ENCODE peak calls at places on chromosome 5, in six cellular contexts. One of them, this sample, is unnamed.

GRCh38 chr5:67268233-67269011 is 71.8 kb upstream of the CD180 start:
- DNase-seq in AG04449: peak
- DNase-seq in GM20000: no peak
- DNase-seq in epithelial cell of esophagus: peak
- DNase-seq in suprapubic skin: peak
- DNase-seq in effector memory CD4-positive, alpha-beta T cell: no peak
- DNase-seq in this sample: peak

GRCh38 chr5:148457183-148457620 is 73.4 kb downstream of the FBXO38 start:
- DNase-seq in AG04449: no peak
- DNase-seq in GM20000: no peak
- DNase-seq in epithelial cell of esophagus: peak
- DNase-seq in suprapubic skin: no peak
- DNase-seq in effector memory CD4-positive, alpha-beta T cell: peak
- DNase-seq in this sample: no peak

GRCh38 chr5:153901449-153901848 is 137.3 kb downstream of the FAM114A2 start:
- DNase-seq in AG04449: no peak
- DNase-seq in GM20000: no peak
- DNase-seq in epithelial cell of esophagus: peak
- DNase-seq in suprapubic skin: no peak
- DNase-seq in effector memory CD4-positive, alpha-beta T cell: no peak
- DNase-seq in this sample: no peak

GRCh38 chr5:76084496-76085285 is 1.5 kb downstream of the SV2C start:
- DNase-seq in AG04449: no peak
- DNase-seq in GM20000: peak
- DNase-seq in epithelial cell of esophagus: no peak
- DNase-seq in suprapubic skin: no peak
- DNase-seq in effector memory CD4-positive, alpha-beta T cell: no peak
- DNase-seq in this sample: no peak

GRCh38 chr5:39072915-39073758 is 1.1 kb downstream of the RICTOR start:
- DNase-seq in AG04449: no peak
- DNase-seq in GM20000: peak
- DNase-seq in epithelial cell of esophagus: peak
- DNase-seq in suprapubic skin: no peak
- DNase-seq in effector memory CD4-positive, alpha-beta T cell: peak
- DNase-seq in this sample: peak

GRCh38 chr5:172669808-172670402 is 28.8 kb downstream of the NEURL1B start:
- DNase-seq in AG04449: no peak
- DNase-seq in GM20000: no peak
- DNase-seq in epithelial cell of esophagus: no peak
- DNase-seq in suprapubic skin: no peak
- DNase-seq in effector memory CD4-positive, alpha-beta T cell: no peak
- DNase-seq in this sample: no peak

GRCh38 chr5:67490543-67491321 is 294.1 kb upstream of the CD180 start:
- DNase-seq in AG04449: no peak
- DNase-seq in GM20000: no peak
- DNase-seq in epithelial cell of esophagus: no peak
- DNase-seq in suprapubic skin: no peak
- DNase-seq in effector memory CD4-positive, alpha-beta T cell: no peak
- DNase-seq in this sample: no peak

GRCh38 chr5:5363045-5363444 is 59.4 kb upstream of the ICE1 start:
- DNase-seq in AG04449: no peak
- DNase-seq in GM20000: no peak
- DNase-seq in epithelial cell of esophagus: no peak
- DNase-seq in suprapubic skin: no peak
- DNase-seq in effector memory CD4-positive, alpha-beta T cell: no peak
- DNase-seq in this sample: no peak

GRCh38 chr5:60958712-60959111 is 13.7 kb downstream of the NDUFAF2 start:
- DNase-seq in AG04449: no peak
- DNase-seq in GM20000: no peak
- DNase-seq in epithelial cell of esophagus: no peak
- DNase-seq in suprapubic skin: no peak
- DNase-seq in effector memory CD4-positive, alpha-beta T cell: no peak
- DNase-seq in this sample: no peak

GRCh38 chr5:107873877-107874276 is 203.1 kb upstream of the EFNA5 start:
- DNase-seq in AG04449: no peak
- DNase-seq in GM20000: no peak
- DNase-seq in epithelial cell of esophagus: no peak
- DNase-seq in suprapubic skin: no peak
- DNase-seq in effector memory CD4-positive, alpha-beta T cell: no peak
- DNase-seq in this sample: no peak

GRCh38 chr5:140151719-140152609 is 23.0 kb upstream of the CYSTM1 start:
- DNase-seq in AG04449: no peak
- DNase-seq in GM20000: no peak
- DNase-seq in epithelial cell of esophagus: no peak
- DNase-seq in suprapubic skin: no peak
- DNase-seq in effector memory CD4-positive, alpha-beta T cell: no peak
- DNase-seq in this sample: no peak

GRCh38 chr5:142327111-142327842 is 2.5 kb upstream of the SPRY4 start:
- DNase-seq in AG04449: peak
- DNase-seq in GM20000: no peak
- DNase-seq in epithelial cell of esophagus: peak
- DNase-seq in suprapubic skin: no peak
- DNase-seq in effector memory CD4-positive, alpha-beta T cell: no peak
- DNase-seq in this sample: peak

GRCh38 chr5:103122242-103122641 is 2.1 kb downstream of the PPIP5K2 start:
- DNase-seq in AG04449: no peak
- DNase-seq in GM20000: no peak
- DNase-seq in epithelial cell of esophagus: no peak
- DNase-seq in suprapubic skin: no peak
- DNase-seq in effector memory CD4-positive, alpha-beta T cell: no peak
- DNase-seq in this sample: no peak

GRCh38 chr5:54820346-54820745 is 165.0 kb downstream of the ESM1 start:
- DNase-seq in AG04449: no peak
- DNase-seq in GM20000: no peak
- DNase-seq in epithelial cell of esophagus: no peak
- DNase-seq in suprapubic skin: no peak
- DNase-seq in effector memory CD4-positive, alpha-beta T cell: no peak
- DNase-seq in this sample: no peak

GRCh38 chr5:54646285-54647101 is 128.9 kb downstream of the SNX18 start:
- DNase-seq in AG04449: no peak
- DNase-seq in GM20000: peak
- DNase-seq in epithelial cell of esophagus: peak
- DNase-seq in suprapubic skin: peak
- DNase-seq in effector memory CD4-positive, alpha-beta T cell: peak
- DNase-seq in this sample: peak

GRCh38 chr5:178077751-178078150 is 35.6 kb upstream of the N4BP3 start:
- DNase-seq in AG04449: no peak
- DNase-seq in GM20000: no peak
- DNase-seq in epithelial cell of esophagus: no peak
- DNase-seq in suprapubic skin: no peak
- DNase-seq in effector memory CD4-positive, alpha-beta T cell: no peak
- DNase-seq in this sample: no peak

GRCh38 chr5:146965781-146966659 is 87.5 kb upstream of the PPP2R2B start:
- DNase-seq in AG04449: peak
- DNase-seq in GM20000: peak
- DNase-seq in epithelial cell of esophagus: peak
- DNase-seq in suprapubic skin: peak
- DNase-seq in effector memory CD4-positive, alpha-beta T cell: peak
- DNase-seq in this sample: no peak

GRCh38 chr5:111550282-111551020 is 38.1 kb upstream of the STARD4 start:
- DNase-seq in AG04449: peak
- DNase-seq in GM20000: peak
- DNase-seq in epithelial cell of esophagus: peak
- DNase-seq in suprapubic skin: peak
- DNase-seq in effector memory CD4-positive, alpha-beta T cell: peak
- DNase-seq in this sample: peak

GRCh38 chr5:16489322-16489791 is 23.8 kb upstream of the ZNF622 start:
- DNase-seq in AG04449: peak
- DNase-seq in GM20000: peak
- DNase-seq in epithelial cell of esophagus: peak
- DNase-seq in suprapubic skin: no peak
- DNase-seq in effector memory CD4-positive, alpha-beta T cell: no peak
- DNase-seq in this sample: no peak

GRCh38 chr5:163318707-163319106 is 118.7 kb upstream of the CCNG1 start:
- DNase-seq in AG04449: no peak
- DNase-seq in GM20000: no peak
- DNase-seq in epithelial cell of esophagus: no peak
- DNase-seq in suprapubic skin: no peak
- DNase-seq in effector memory CD4-positive, alpha-beta T cell: no peak
- DNase-seq in this sample: no peak

GRCh38 chr5:60700347-60700815 is 415 bp upstream of the DEPDC1B start:
- DNase-seq in AG04449: no peak
- DNase-seq in GM20000: peak
- DNase-seq in epithelial cell of esophagus: peak
- DNase-seq in suprapubic skin: no peak
- DNase-seq in effector memory CD4-positive, alpha-beta T cell: no peak
- DNase-seq in this sample: no peak

GRCh38 chr5:159730285-159730684 is 186.0 kb upstream of the ADRA1B start:
- DNase-seq in AG04449: no peak
- DNase-seq in GM20000: no peak
- DNase-seq in epithelial cell of esophagus: no peak
- DNase-seq in suprapubic skin: no peak
- DNase-seq in effector memory CD4-positive, alpha-beta T cell: no peak
- DNase-seq in this sample: no peak

GRCh38 chr5:124519396-124519795 is 227.0 kb downstream of the ZNF608 start:
- DNase-seq in AG04449: peak
- DNase-seq in GM20000: no peak
- DNase-seq in epithelial cell of esophagus: peak
- DNase-seq in suprapubic skin: no peak
- DNase-seq in effector memory CD4-positive, alpha-beta T cell: no peak
- DNase-seq in this sample: no peak

GRCh38 chr5:94184870-94185269 is 433.5 kb downstream of the KIAA0825 start:
- DNase-seq in AG04449: no peak
- DNase-seq in GM20000: no peak
- DNase-seq in epithelial cell of esophagus: no peak
- DNase-seq in suprapubic skin: no peak
- DNase-seq in effector memory CD4-positive, alpha-beta T cell: no peak
- DNase-seq in this sample: no peak

GRCh38 chr5:14217587-14217986 is 74.4 kb downstream of the TRIO start:
- DNase-seq in AG04449: no peak
- DNase-seq in GM20000: no peak
- DNase-seq in epithelial cell of esophagus: no peak
- DNase-seq in suprapubic skin: no peak
- DNase-seq in effector memory CD4-positive, alpha-beta T cell: no peak
- DNase-seq in this sample: no peak

GRCh38 chr5:170590537-170590936 is 86.7 kb downstream of the KCNIP1 start:
- DNase-seq in AG04449: no peak
- DNase-seq in GM20000: no peak
- DNase-seq in epithelial cell of esophagus: no peak
- DNase-seq in suprapubic skin: no peak
- DNase-seq in effector memory CD4-positive, alpha-beta T cell: no peak
- DNase-seq in this sample: no peak

GRCh38 chr5:131224387-131225191 is 39.3 kb upstream of the CDC42SE2 start:
- DNase-seq in AG04449: no peak
- DNase-seq in GM20000: peak
- DNase-seq in epithelial cell of esophagus: no peak
- DNase-seq in suprapubic skin: no peak
- DNase-seq in effector memory CD4-positive, alpha-beta T cell: no peak
- DNase-seq in this sample: no peak

GRCh38 chr5:86095106-86095505 is 522.6 kb upstream of the COX7C start:
- DNase-seq in AG04449: no peak
- DNase-seq in GM20000: no peak
- DNase-seq in epithelial cell of esophagus: peak
- DNase-seq in suprapubic skin: no peak
- DNase-seq in effector memory CD4-positive, alpha-beta T cell: no peak
- DNase-seq in this sample: no peak

GRCh38 chr5:143176048-143176447 is 227.4 kb downstream of the NR3C1 start:
- DNase-seq in AG04449: no peak
- DNase-seq in GM20000: no peak
- DNase-seq in epithelial cell of esophagus: no peak
- DNase-seq in suprapubic skin: no peak
- DNase-seq in effector memory CD4-positive, alpha-beta T cell: no peak
- DNase-seq in this sample: no peak

GRCh38 chr5:149466457-149466972 is 84.7 kb downstream of the CSNK1A1 start:
- DNase-seq in AG04449: no peak
- DNase-seq in GM20000: no peak
- DNase-seq in epithelial cell of esophagus: peak
- DNase-seq in suprapubic skin: no peak
- DNase-seq in effector memory CD4-positive, alpha-beta T cell: no peak
- DNase-seq in this sample: no peak

GRCh38 chr5:148474025-148474511 is 90.3 kb downstream of the FBXO38 start:
- DNase-seq in AG04449: no peak
- DNase-seq in GM20000: no peak
- DNase-seq in epithelial cell of esophagus: no peak
- DNase-seq in suprapubic skin: no peak
- DNase-seq in effector memory CD4-positive, alpha-beta T cell: no peak
- DNase-seq in this sample: peak

GRCh38 chr5:64330728-64331231 is 165.1 kb downstream of the RNF180 start:
- DNase-seq in AG04449: no peak
- DNase-seq in GM20000: no peak
- DNase-seq in epithelial cell of esophagus: no peak
- DNase-seq in suprapubic skin: no peak
- DNase-seq in effector memory CD4-positive, alpha-beta T cell: no peak
- DNase-seq in this sample: peak

GRCh38 chr5:131610198-131611063 is 24.6 kb downstream of the RAPGEF6 start:
- DNase-seq in AG04449: peak
- DNase-seq in GM20000: no peak
- DNase-seq in epithelial cell of esophagus: peak
- DNase-seq in suprapubic skin: no peak
- DNase-seq in effector memory CD4-positive, alpha-beta T cell: no peak
- DNase-seq in this sample: no peak

GRCh38 chr5:54007822-54008777 is 302.3 kb downstream of the ARL15 start:
- DNase-seq in AG04449: peak
- DNase-seq in GM20000: no peak
- DNase-seq in epithelial cell of esophagus: peak
- DNase-seq in suprapubic skin: no peak
- DNase-seq in effector memory CD4-positive, alpha-beta T cell: no peak
- DNase-seq in this sample: no peak

GRCh38 chr5:157267766-157268480 is 2.0 kb downstream of the CYFIP2 start:
- DNase-seq in AG04449: no peak
- DNase-seq in GM20000: no peak
- DNase-seq in epithelial cell of esophagus: peak
- DNase-seq in suprapubic skin: no peak
- DNase-seq in effector memory CD4-positive, alpha-beta T cell: no peak
- DNase-seq in this sample: no peak

GRCh38 chr5:92337772-92338234 is 954.7 kb upstream of the ARRDC3 start:
- DNase-seq in AG04449: peak
- DNase-seq in GM20000: no peak
- DNase-seq in epithelial cell of esophagus: peak
- DNase-seq in suprapubic skin: no peak
- DNase-seq in effector memory CD4-positive, alpha-beta T cell: no peak
- DNase-seq in this sample: no peak

GRCh38 chr5:159207616-159208507 is 1.5 kb downstream of the RNF145 start:
- DNase-seq in AG04449: no peak
- DNase-seq in GM20000: peak
- DNase-seq in epithelial cell of esophagus: peak
- DNase-seq in suprapubic skin: peak
- DNase-seq in effector memory CD4-positive, alpha-beta T cell: peak
- DNase-seq in this sample: peak

GRCh38 chr5:53515988-53516387 is 35.6 kb downstream of the FST start:
- DNase-seq in AG04449: no peak
- DNase-seq in GM20000: no peak
- DNase-seq in epithelial cell of esophagus: no peak
- DNase-seq in suprapubic skin: no peak
- DNase-seq in effector memory CD4-positive, alpha-beta T cell: no peak
- DNase-seq in this sample: no peak

This sample was measured in coronary artery.